ENCODE peak calls at places on chromosomes 1 and 21, in six cellular contexts. One of them, this sample, is unnamed.

GRCh38 chr1:93001893-93002292 is 40.6 kb upstream of the DIPK1A start:
- DNase-seq in GM12891: no peak
- DNase-seq in GM12878: no peak
- DNase-seq in K562: no peak
- DNase-seq in H1: no peak
- DNase-seq in HepG2: no peak
- DNase-seq in this sample: no peak

GRCh38 chr1:117346206-117346928 is 20.9 kb upstream of the MAN1A2 start:
- DNase-seq in GM12891: no peak
- DNase-seq in GM12878: no peak
- DNase-seq in K562: no peak
- DNase-seq in H1: no peak
- DNase-seq in HepG2: no peak
- DNase-seq in this sample: no peak

GRCh38 chr1:220833436-220833835 is 45.8 kb upstream of the HLX start:
- DNase-seq in GM12891: no peak
- DNase-seq in GM12878: no peak
- DNase-seq in K562: no peak
- DNase-seq in H1: no peak
- DNase-seq in HepG2: no peak
- DNase-seq in this sample: no peak

GRCh38 chr1:30527511-30528140 is 195.8 kb downstream of the MATN1 start:
- DNase-seq in GM12891: no peak
- DNase-seq in GM12878: no peak
- DNase-seq in K562: no peak
- DNase-seq in H1: no peak
- DNase-seq in HepG2: no peak
- DNase-seq in this sample: no peak

GRCh38 chr1:172450524-172450885 is 6.6 kb upstream of the PIGC start:
- DNase-seq in GM12891: no peak
- DNase-seq in GM12878: no peak
- DNase-seq in K562: no peak
- DNase-seq in H1: no peak
- DNase-seq in HepG2: peak
- DNase-seq in this sample: no peak

GRCh38 chr1:91981996-91982609 is 32.9 kb downstream of the BRDT start:
- DNase-seq in GM12891: no peak
- DNase-seq in GM12878: no peak
- DNase-seq in K562: no peak
- DNase-seq in H1: no peak
- DNase-seq in HepG2: no peak
- DNase-seq in this sample: no peak

GRCh38 chr1:57162607-57163235 is 196.9 kb upstream of the C8B start:
- DNase-seq in GM12891: no peak
- DNase-seq in GM12878: no peak
- DNase-seq in K562: no peak
- DNase-seq in H1: no peak
- DNase-seq in HepG2: no peak
- DNase-seq in this sample: no peak

GRCh38 chr1:175771301-175771700 is 27.9 kb upstream of the TNR start:
- DNase-seq in GM12891: no peak
- DNase-seq in GM12878: no peak
- DNase-seq in K562: no peak
- DNase-seq in H1: no peak
- DNase-seq in HepG2: no peak
- DNase-seq in this sample: no peak

GRCh38 chr1:106366627-106367319 is 689.7 kb upstream of the PRMT6 start:
- DNase-seq in GM12891: no peak
- DNase-seq in GM12878: no peak
- DNase-seq in K562: no peak
- DNase-seq in H1: no peak
- DNase-seq in HepG2: no peak
- DNase-seq in this sample: no peak

GRCh38 chr1:20578062-20578461 is 10.8 kb upstream of the CDA start:
- DNase-seq in GM12891: no peak
- DNase-seq in GM12878: no peak
- DNase-seq in K562: no peak
- DNase-seq in H1: no peak
- DNase-seq in HepG2: no peak
- DNase-seq in this sample: no peak

GRCh38 chr1:225899044-225899925 is 10.3 kb upstream of the LEFTY1 start:
- DNase-seq in GM12891: no peak
- DNase-seq in GM12878: no peak
- DNase-seq in K562: peak
- DNase-seq in H1: peak
- DNase-seq in HepG2: no peak
- DNase-seq in this sample: no peak

GRCh38 chr1:173476197-173476663 is 905 bp upstream of the PRDX6 start:
- DNase-seq in GM12891: no peak
- DNase-seq in GM12878: no peak
- DNase-seq in K562: no peak
- DNase-seq in H1: no peak
- DNase-seq in HepG2: no peak
- DNase-seq in this sample: no peak

GRCh38 chr1:173475564-173476196 is 1.5 kb upstream of the PRDX6 start:
- DNase-seq in GM12891: no peak
- DNase-seq in GM12878: no peak
- DNase-seq in K562: no peak
- DNase-seq in H1: no peak
- DNase-seq in HepG2: peak
- DNase-seq in this sample: no peak

GRCh38 chr1:173478099-173478555 is 992 bp downstream of the PRDX6 start:
- DNase-seq in GM12891: no peak
- DNase-seq in GM12878: no peak
- DNase-seq in K562: peak
- DNase-seq in H1: no peak
- DNase-seq in HepG2: peak
- DNase-seq in this sample: no peak

GRCh38 chr1:173476664-173477285 is 360 bp upstream of the PRDX6 start:
- DNase-seq in GM12891: peak
- DNase-seq in GM12878: peak
- DNase-seq in K562: peak
- DNase-seq in H1: peak
- DNase-seq in HepG2: peak
- DNase-seq in this sample: peak

DNA sequence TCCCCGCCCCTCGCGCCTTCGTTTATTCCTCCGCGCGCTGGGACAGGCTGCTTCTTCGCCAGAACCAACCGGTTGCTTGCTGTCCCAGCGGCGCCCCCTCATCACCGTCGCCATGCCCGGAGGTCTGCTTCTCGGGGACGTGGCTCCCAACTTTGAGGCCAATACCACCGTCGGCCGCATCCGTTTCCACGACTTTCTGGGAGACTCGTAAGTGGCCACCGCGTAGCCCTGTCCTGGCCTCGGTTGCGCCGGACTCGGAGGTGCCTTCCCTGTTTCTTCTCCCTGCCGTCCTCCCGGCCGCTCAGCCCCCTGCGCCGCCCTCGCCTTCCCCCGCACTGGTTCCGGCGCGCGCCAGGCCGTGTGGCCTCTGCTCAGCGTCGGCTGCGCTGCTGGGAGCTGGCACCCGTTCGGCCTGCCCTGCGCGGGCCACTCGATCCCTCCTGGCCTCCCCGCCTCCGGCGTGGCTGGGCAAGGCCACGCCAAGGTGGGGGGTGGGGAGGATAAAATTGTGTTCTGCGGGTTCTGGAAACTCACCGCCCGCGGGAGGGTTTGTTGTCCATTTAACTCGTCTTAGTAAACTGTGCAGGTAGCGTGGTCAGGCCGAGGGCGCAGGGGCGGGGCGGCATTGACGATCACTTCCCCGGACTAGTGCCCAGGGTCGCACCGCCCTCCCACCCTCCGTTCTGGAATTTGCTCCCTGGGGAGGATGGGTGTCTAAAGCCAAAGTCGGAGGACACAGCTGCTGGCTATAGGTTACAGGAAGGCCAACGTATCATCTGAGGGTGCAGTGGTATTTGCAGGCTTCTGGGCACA is at the start of gene PRDX6:
- DNase-seq in GM12891: peak
- DNase-seq in GM12878: no peak
- DNase-seq in K562: no peak
- DNase-seq in H1: peak
- DNase-seq in HepG2: peak
- DNase-seq in this sample: peak
- TF ChIP-seq POLR2A in GM12891: peak
- TF ChIP-seq POLR2A in GM12878: peak
- TF ChIP-seq POLR2A in K562: peak
- TF ChIP-seq POLR2A in H1: peak
- TF ChIP-seq POLR2A in HepG2: peak
- TF ChIP-seq POLR2A in this sample: peak

DNA sequence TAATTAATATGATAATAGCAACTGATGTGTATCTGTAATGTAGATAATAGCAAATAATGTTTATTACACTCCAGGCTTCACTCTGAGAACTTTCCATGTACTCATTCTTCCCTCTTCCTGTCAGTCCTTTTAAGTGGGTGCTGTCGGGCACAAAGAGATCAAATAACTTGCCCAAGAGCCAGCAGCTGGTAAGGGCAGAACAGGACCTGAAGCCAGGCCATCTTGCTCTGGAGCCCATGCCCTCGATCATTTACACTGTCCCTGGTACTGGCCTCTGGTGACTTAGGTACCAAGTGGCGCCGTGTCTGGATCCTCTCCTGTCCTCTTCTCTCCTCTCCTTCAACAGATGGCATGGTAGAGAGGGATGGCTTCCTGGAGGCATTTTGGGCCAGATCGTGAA is 97.2 kb downstream of the VPS13D start:
- DNase-seq in GM12891: no peak
- DNase-seq in GM12878: no peak
- DNase-seq in K562: no peak
- DNase-seq in H1: no peak
- DNase-seq in HepG2: no peak
- DNase-seq in this sample: no peak
- TF ChIP-seq POLR2AphosphoS5 in GM12891: no peak
- TF ChIP-seq POLR2AphosphoS5 in GM12878: no peak
- TF ChIP-seq POLR2AphosphoS5 in K562: no peak
- TF ChIP-seq POLR2AphosphoS5 in H1: no peak
- TF ChIP-seq POLR2AphosphoS5 in HepG2: no peak
- TF ChIP-seq POLR2AphosphoS5 in this sample: no peak

GRCh38 chr1:152188673-152189591 is 29.9 kb upstream of the RPTN start:
- DNase-seq in GM12891: peak
- DNase-seq in GM12878: no peak
- DNase-seq in K562: peak
- DNase-seq in H1: peak
- DNase-seq in HepG2: peak
- DNase-seq in this sample: peak
- TF ChIP-seq TAF1 in GM12891: no peak
- TF ChIP-seq TAF1 in GM12878: no peak
- TF ChIP-seq TAF1 in K562: no peak
- TF ChIP-seq TAF1 in H1: no peak
- TF ChIP-seq TAF1 in HepG2: no peak
- TF ChIP-seq TAF1 in this sample: no peak

GRCh38 chr1:223724376-223724775 is 12.0 kb downstream of the CAPN2 start:
- DNase-seq in GM12891: no peak
- DNase-seq in GM12878: no peak
- DNase-seq in K562: no peak
- DNase-seq in H1: no peak
- DNase-seq in HepG2: no peak
- DNase-seq in this sample: no peak

GRCh38 chr1:223727541-223727940 is 15.2 kb downstream of the CAPN2 start:
- DNase-seq in GM12891: no peak
- DNase-seq in GM12878: no peak
- DNase-seq in K562: no peak
- DNase-seq in H1: no peak
- DNase-seq in HepG2: no peak
- DNase-seq in this sample: no peak

GRCh38 chr1:223723351-223723904 is 11.1 kb downstream of the CAPN2 start:
- DNase-seq in GM12891: no peak
- DNase-seq in GM12878: no peak
- DNase-seq in K562: no peak
- DNase-seq in H1: no peak
- DNase-seq in HepG2: no peak
- DNase-seq in this sample: no peak

GRCh38 chr1:223725578-223725977 is 13.2 kb downstream of the CAPN2 start:
- DNase-seq in GM12891: no peak
- DNase-seq in GM12878: no peak
- DNase-seq in K562: no peak
- DNase-seq in H1: no peak
- DNase-seq in HepG2: no peak
- DNase-seq in this sample: no peak

DNA sequence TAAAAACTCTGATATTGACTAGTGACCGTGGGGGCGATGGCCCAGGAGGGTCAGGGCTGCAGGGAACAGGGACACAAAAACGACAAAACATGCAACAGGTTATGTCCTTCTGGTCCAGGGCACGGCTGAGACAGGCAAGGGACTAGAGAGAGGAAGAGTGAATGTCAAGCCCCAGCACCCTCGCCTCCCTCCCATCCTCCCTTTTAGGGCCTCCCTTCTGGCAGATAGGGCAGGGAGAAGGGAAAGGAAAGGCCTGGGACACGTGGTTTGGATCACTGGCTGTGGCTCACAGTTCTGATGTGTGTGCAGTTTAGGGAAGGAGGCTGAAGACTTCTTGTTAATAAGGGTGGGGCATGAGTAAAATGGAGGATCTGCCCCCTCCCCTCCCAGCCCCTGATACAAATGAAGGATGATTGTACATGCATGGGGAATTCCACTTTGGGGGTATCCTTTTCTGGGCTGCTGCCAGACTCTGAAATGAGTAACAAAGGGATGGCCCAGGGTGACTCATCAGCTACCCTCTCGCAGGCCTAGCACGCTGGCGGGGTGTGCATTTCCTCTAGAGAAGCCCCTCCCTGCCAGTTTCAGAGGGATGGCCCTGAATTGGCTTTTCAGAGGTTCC is 14.2 kb downstream of the CAPN2 start:
- DNase-seq in GM12891: peak
- DNase-seq in GM12878: peak
- DNase-seq in K562: peak
- DNase-seq in H1: peak
- DNase-seq in HepG2: no peak
- DNase-seq in this sample: peak
- TF ChIP-seq POLR2A in GM12891: no peak
- TF ChIP-seq POLR2A in GM12878: no peak
- TF ChIP-seq POLR2A in K562: no peak
- TF ChIP-seq POLR2A in H1: no peak
- TF ChIP-seq POLR2A in HepG2: no peak
- TF ChIP-seq POLR2A in this sample: peak

GRCh38 chr1:45304311-45305081 is 22.2 kb upstream of the HPDL start:
- DNase-seq in GM12891: no peak
- DNase-seq in GM12878: no peak
- DNase-seq in K562: peak
- DNase-seq in H1: peak
- DNase-seq in HepG2: peak
- DNase-seq in this sample: no peak
- TF ChIP-seq POLR2AphosphoS5 in GM12891: no peak
- TF ChIP-seq POLR2AphosphoS5 in GM12878: no peak
- TF ChIP-seq POLR2AphosphoS5 in K562: no peak
- TF ChIP-seq POLR2AphosphoS5 in H1: no peak
- TF ChIP-seq POLR2AphosphoS5 in HepG2: peak
- TF ChIP-seq POLR2AphosphoS5 in this sample: no peak

GRCh38 chr1:42239555-42239954 is 75.0 kb upstream of the GUCA2A start:
- DNase-seq in GM12891: no peak
- DNase-seq in GM12878: no peak
- DNase-seq in K562: no peak
- DNase-seq in H1: no peak
- DNase-seq in HepG2: no peak
- DNase-seq in this sample: no peak
- TF ChIP-seq TAF1 in GM12891: no peak
- TF ChIP-seq TAF1 in GM12878: no peak
- TF ChIP-seq TAF1 in K562: no peak
- TF ChIP-seq TAF1 in H1: no peak
- TF ChIP-seq TAF1 in HepG2: no peak
- TF ChIP-seq TAF1 in this sample: no peak

GRCh38 chr21:37563641-37564340 is 197.2 kb downstream of the DYRK1A start:
- DNase-seq in GM12891: peak
- DNase-seq in GM12878: peak
- DNase-seq in K562: peak
- DNase-seq in H1: peak
- DNase-seq in HepG2: no peak
- DNase-seq in this sample: peak
- TF ChIP-seq POLR2A in GM12891: peak
- TF ChIP-seq POLR2A in GM12878: peak
- TF ChIP-seq POLR2A in K562: peak
- TF ChIP-seq POLR2A in H1: no peak
- TF ChIP-seq POLR2A in HepG2: no peak
- TF ChIP-seq POLR2A in this sample: peak